ENCODE peak calls at places on chromosomes 13 and 19, in seven cellular contexts. B is CMK; C is epithelial cell of esophagus; V is effector memory CD8-positive, alpha-beta T cell; K is caudate nucleus; X is thoracic aorta; M is GM23338. I is an unnamed sample.

GRCh38 chr13:29537736-29538624 is 57.5 kb downstream of the SLC7A1 start:
- DNase-seq in B (no peak), C (no peak), V (no peak), K (no peak), X (no peak), M (no peak), I (no peak)

GRCh38 chr19:7004313-7004931 is 16.8 kb downstream of the MBD3L2B start:
- DNase-seq in B (no peak), C (peak), V (peak), K (no peak), X (no peak), M (peak), I (no peak)

GRCh38 chr13:59488436-59488835 is 675.3 kb downstream of the DIAPH3 start:
- DNase-seq in B (no peak), C (no peak), V (no peak), K (no peak), X (no peak), M (no peak), I (no peak)

GRCh38 chr13:40187836-40188591 is 478.4 kb downstream of the FOXO1 start:
- DNase-seq in B (no peak), C (no peak), V (peak), K (no peak), X (no peak), M (peak), I (no peak)

GRCh38 chr19:11288349-11288748 is 7.6 kb upstream of the TSPAN16 start:
- DNase-seq in B (no peak), C (peak), V (no peak), K (no peak), X (no peak), M (peak), I (no peak)

GRCh38 chr19:8832132-8833021 is at the start of the genes MBD3L1 and ZNF558:
- DNase-seq in B (peak), C (peak), V (peak), K (peak), X (peak), M (peak), I (peak)

GRCh38 chr13:80516818-80517348 is 176.0 kb upstream of the SPRY2 start:
- DNase-seq in B (no peak), C (no peak), V (no peak), K (no peak), X (no peak), M (no peak), I (no peak)

GRCh38 chr13:101514100-101514499 is 61.6 kb downstream of the ITGBL1 start:
- DNase-seq in B (no peak), C (no peak), V (no peak), K (no peak), X (no peak), M (no peak), I (no peak)

GRCh38 chr19:17974551-17974950 is 7.6 kb downstream of the KCNN1 start:
- DNase-seq in B (no peak), C (no peak), V (no peak), K (no peak), X (no peak), M (no peak), I (no peak)

GRCh38 chr13:44697058-44697457 is 120.9 kb upstream of the TSC22D1 start:
- DNase-seq in B (no peak), C (no peak), V (no peak), K (no peak), X (no peak), M (no peak), I (no peak)

GRCh38 chr13:41199526-41199925 is 5.2 kb upstream of the KBTBD7 start:
- DNase-seq in B (no peak), C (no peak), V (no peak), K (no peak), X (no peak), M (no peak), I (no peak)

GRCh38 chr13:29472317-29472961 is 123.0 kb downstream of the SLC7A1 start:
- DNase-seq in B (peak), C (peak), V (peak), K (no peak), X (no peak), M (peak), I (no peak)

GRCh38 chr19:47305309-47305751 is 4.3 kb upstream of the C5AR1 start:
- DNase-seq in B (no peak), C (peak), V (peak), K (no peak), X (peak), M (peak), I (no peak)

GRCh38 chr19:34336781-34337271 is 28.2 kb upstream of the GPI start:
- DNase-seq in B (no peak), C (peak), V (peak), K (no peak), X (no peak), M (peak), I (no peak)

GRCh38 chr19:3162418-3163229 is 15.9 kb upstream of the S1PR4 start:
- DNase-seq in B (no peak), C (peak), V (no peak), K (no peak), X (no peak), M (peak), I (no peak)

GRCh38 chr13:108760129-108760528 is 130.7 kb downstream of the MYO16 start:
- DNase-seq in B (no peak), C (no peak), V (no peak), K (no peak), X (no peak), M (no peak), I (no peak)

GRCh38 chr13:98071316-98071715 is 71.6 kb upstream of the FARP1 start:
- DNase-seq in B (no peak), C (no peak), V (no peak), K (no peak), X (no peak), M (no peak), I (no peak)

GRCh38 chr13:42279986-42280385 is 8.0 kb downstream of the AKAP11 start:
- DNase-seq in B (no peak), C (no peak), V (no peak), K (no peak), X (no peak), M (no peak), I (no peak)

GRCh38 chr19:48720251-48720612 is 707 bp upstream of the MAMSTR start:
- DNase-seq in B (no peak), C (no peak), V (no peak), K (no peak), X (no peak), M (no peak), I (no peak)

GRCh38 chr19:39969681-39970423 is 1.1 kb upstream of the PSMC4 start:
- DNase-seq in B (no peak), C (no peak), V (peak), K (no peak), X (no peak), M (no peak), I (no peak)

GRCh38 chr19:5292843-5293606 is 47.6 kb downstream of the PTPRS start:
- DNase-seq in B (peak), C (peak), V (no peak), K (peak), X (peak), M (peak), I (peak)

GRCh38 chr19:16306728-16307402 is 17.8 kb upstream of the KLF2 start:
- DNase-seq in B (no peak), C (no peak), V (no peak), K (no peak), X (no peak), M (peak), I (no peak)

GRCh38 chr13:108069521-108070210 is 145.7 kb downstream of the LIG4 start:
- DNase-seq in B (no peak), C (no peak), V (no peak), K (no peak), X (no peak), M (no peak), I (no peak)

GRCh38 chr19:34096020-34096915 is 76.0 kb upstream of the LSM14A start:
- DNase-seq in B (no peak), C (peak), V (no peak), K (no peak), X (no peak), M (peak), I (no peak)

GRCh38 chr19:7869453-7869909 is 4.7 kb downstream of the PRR36 start:
- DNase-seq in B (no peak), C (peak), V (peak), K (peak), X (no peak), M (peak), I (peak)

GRCh38 chr13:96090240-96091101 is 564 bp downstream of the HS6ST3 start:
- DNase-seq in B (no peak), C (peak), V (no peak), K (peak), X (no peak), M (peak), I (no peak)

GRCh38 chr13:43368003-43368402 is 344.6 kb downstream of the DNAJC15 start:
- DNase-seq in B (no peak), C (no peak), V (no peak), K (no peak), X (no peak), M (no peak), I (no peak)